ENCODE peak calls at places on chromosome 3, in five cellular contexts. D is GM12878, K is SK-N-SH, L is K562, U is HepG2. J is an unnamed sample. For H3K27me3, the result is how much of the 10 kb centered on the place peaks cover.

GRCh38 chr3:50237133-50237651 is 1.2 kb downstream of the GNAI2 start:
- DNase-seq in U (no peak), L (no peak), D (no peak), K (peak), J (peak)

GRCh38 chr3:143597774-143598652 is 250.3 kb downstream of the SLC9A9 start:
- DNase-seq in D (no peak), L (no peak), K (no peak), U (no peak), J (no peak)

GRCh38 chr3:41808152-41808551 is 153.8 kb downstream of the ULK4 start:
- DNase-seq in L (no peak), D (no peak), U (no peak), K (no peak), J (no peak)

GRCh38 chr3:31544634-31545033 is 11.9 kb downstream of the STT3B start:
- DNase-seq in D (no peak), U (peak), K (no peak), L (no peak), J (no peak)

GRCh38 chr3:48592519-48593087 is 2.5 kb downstream of the COL7A1 start:
- DNase-seq in U (no peak), L (no peak), D (no peak), K (no peak), J (no peak)

GRCh38 chr3:33612641-33613040 is 105.4 kb downstream of the CLASP2 start:
- DNase-seq in U (peak), L (no peak), K (no peak), D (no peak), J (no peak)

GRCh38 chr3:10294030-10294591 is 1.4 kb upstream of the GHRL start:
- DNase-seq in D (no peak), U (no peak), L (no peak), K (no peak), J (peak)

GRCh38 chr3:37862219-37862711 is 585 bp downstream of the CTDSPL start:
- DNase-seq in K (peak), U (no peak), L (peak), D (no peak), J (no peak)

GRCh38 chr3:15858547-15859506 is 61.0 kb upstream of the ANKRD28 start:
- DNase-seq in K (peak), D (peak), U (peak), L (peak), J (peak)

GRCh38 chr3:31980530-31981205 is 394 bp downstream of the OSBPL10 start:
- DNase-seq in K (peak), L (no peak), U (peak), D (no peak), J (peak)

GRCh38 chr3:94525039-94525438 is 462.2 kb downstream of the NSUN3 start:
- DNase-seq in U (peak), L (no peak), K (no peak), D (no peak), J (no peak)

GRCh38 chr3:65107174-65107573 is 419.4 kb upstream of the ADAMTS9 start:
- DNase-seq in K (no peak), U (no peak), D (no peak), L (no peak), J (no peak)

GRCh38 chr3:122519693-122520092 is 5.0 kb upstream of the KPNA1 start:
- DNase-seq in L (no peak), D (no peak), K (no peak), U (no peak), J (no peak)

GRCh38 chr3:32045091-32045964 is 61.1 kb upstream of the GPD1L start:
- DNase-seq in L (peak), D (no peak), K (peak), U (peak), J (no peak)

GRCh38 chr3:126460386-126460785 is 15.3 kb downstream of the ZXDC start:
- DNase-seq in K (no peak), L (no peak), U (no peak), D (no peak), J (no peak)

GRCh38 chr3:188432826-188433525 is 279.0 kb downstream of the LPP start:
- DNase-seq in L (no peak), D (no peak), K (no peak), U (no peak), J (peak)

DNA sequence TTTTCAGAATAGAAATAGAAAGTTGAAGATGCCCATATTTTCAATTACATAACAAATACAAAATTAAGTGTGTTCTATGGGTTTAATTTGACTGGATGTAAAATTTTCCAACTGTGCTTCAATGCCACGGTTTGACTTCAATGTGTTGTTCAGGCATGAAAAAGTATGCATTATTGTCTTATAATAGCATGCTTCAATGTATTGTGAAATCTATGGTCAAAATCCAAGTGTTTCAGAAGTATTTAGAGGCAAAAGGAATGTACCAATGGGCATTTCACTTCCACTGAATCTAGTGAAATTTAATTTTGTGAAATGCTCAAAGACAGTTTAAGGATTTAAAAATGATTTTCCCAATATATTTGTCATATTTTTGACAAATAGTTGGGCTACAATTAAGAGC is 16.0 kb downstream of the NEK10 start:
- DNase-seq in D (no peak), U (no peak), K (no peak), L (no peak), J (no peak)
- H3K27me3 ChIP-seq in D (under half), U (under half), K (under half), L (under half), J (under half)

GRCh38 chr3:104598848-104599501 is 767.7 kb upstream of the ALCAM start:
- DNase-seq in D (no peak), L (no peak), U (no peak), K (no peak), J (no peak)
- TF ChIP-seq REST in D (no peak), L (no peak), U (no peak), K (no peak), J (no peak)

GRCh38 chr3:196399485-196399945 is 32.7 kb downstream of the UBXN7 start:
- DNase-seq in U (peak), D (no peak), L (no peak), K (no peak), J (no peak)
- TF ChIP-seq GABPA in U (no peak), D (no peak), L (no peak), K (no peak), J (no peak)

GRCh38 chr3:59675495-59675894 is 625.7 kb upstream of the CFAP20DC start:
- DNase-seq in K (no peak), D (no peak), L (no peak), U (no peak), J (no peak)

GRCh38 chr3:59680916-59681315 is 631.1 kb upstream of the CFAP20DC start:
- DNase-seq in U (no peak), L (no peak), D (no peak), K (no peak), J (no peak)

GRCh38 chr3:59678042-59678707 is 628.4 kb upstream of the CFAP20DC start:
- DNase-seq in L (no peak), K (no peak), U (no peak), D (no peak), J (no peak)
- H3K27me3 ChIP-seq in L (under half), K (under half), U (under half), D (under half), J (under half)

DNA sequence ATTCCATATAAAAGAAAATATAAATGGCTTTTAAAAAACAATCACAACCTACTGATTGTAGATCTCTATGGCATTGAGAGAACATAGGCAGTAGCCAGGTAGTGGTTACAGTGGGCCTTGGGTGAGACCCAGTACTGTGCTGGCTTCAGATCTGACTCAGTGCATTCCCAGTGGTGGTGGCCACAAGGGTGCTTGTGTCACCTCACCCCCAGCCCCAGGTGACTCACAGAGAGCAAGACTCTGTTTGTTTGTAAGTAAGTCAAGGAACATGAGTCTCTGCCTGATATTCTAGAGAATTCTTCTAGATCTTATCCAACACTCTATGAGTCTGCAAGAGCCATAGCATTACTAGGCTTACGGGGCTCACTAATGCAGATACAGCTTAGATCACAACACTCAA is 118.8 kb upstream of the AZI2 start:
- DNase-seq in U (no peak), K (no peak), L (no peak), D (no peak), J (no peak)
- TF ChIP-seq REST in U (no peak), K (no peak), L (no peak), D (no peak), J (no peak)

GRCh38 chr3:52052831-52053306 is 3.5 kb downstream of the DUSP7 start:
- DNase-seq in K (peak), D (peak), L (peak), U (peak), J (peak)
- TF ChIP-seq GABPA in K (peak), D (no peak), L (peak), U (peak), J (peak)

GRCh38 chr3:182686033-182686886 is 107.0 kb upstream of the ATP11B start:
- DNase-seq in K (no peak), L (no peak), D (no peak), U (no peak), J (no peak)
- H3K27me3 ChIP-seq in K (under half), L (under half), D (under half), U (under half), J (under half)

GRCh38 chr3:186589115-186589514 is 18.6 kb downstream of the DNAJB11 start:
- DNase-seq in K (no peak), L (peak), U (peak), D (no peak), J (peak)
- TF ChIP-seq REST in K (no peak), L (no peak), U (no peak), D (no peak), J (no peak)

DNA sequence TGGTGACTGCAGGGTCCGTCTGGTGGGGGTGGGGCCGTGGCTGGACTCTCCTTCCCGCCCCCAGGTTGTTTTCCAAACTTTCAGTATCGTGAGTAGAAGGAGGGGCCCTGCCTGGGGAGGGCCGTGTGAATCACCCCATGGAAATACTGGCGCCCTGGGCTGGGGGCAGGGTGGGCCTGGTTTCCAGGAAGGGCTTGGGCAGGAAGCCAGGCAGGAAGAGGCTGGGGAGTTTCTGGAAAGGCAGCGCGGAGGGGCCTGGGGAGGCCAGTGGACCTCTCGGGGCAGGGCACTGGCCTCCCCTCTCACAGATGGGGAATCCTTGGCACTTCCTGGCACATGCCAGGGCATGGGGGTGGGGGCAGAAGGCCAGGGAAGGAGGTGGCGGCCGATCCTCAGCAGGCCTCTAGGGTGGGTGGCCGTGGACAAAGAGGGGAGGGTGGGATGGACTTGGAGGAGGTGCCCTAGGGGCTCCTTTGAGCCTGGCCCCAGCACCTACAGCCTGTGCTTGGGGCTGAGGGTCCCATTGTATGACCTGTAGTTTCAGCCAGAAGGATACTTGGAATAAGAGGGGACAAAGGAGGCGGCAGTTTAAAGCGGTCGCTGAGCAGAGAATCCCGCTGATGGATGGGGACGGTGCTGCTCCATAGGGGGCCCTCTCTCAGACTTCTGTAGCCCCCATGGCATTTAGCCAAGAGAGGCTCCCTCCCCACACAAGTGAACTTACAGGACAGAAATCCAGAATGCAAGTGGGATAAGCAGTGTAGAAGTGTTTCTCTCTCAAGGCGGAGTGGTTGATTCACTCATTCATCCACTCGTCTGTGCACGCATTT is 56.5 kb upstream of the GATA2 start:
- DNase-seq in U (peak), K (peak), L (peak), D (no peak), J (no peak)
- TF ChIP-seq GABPA in U (no peak), K (no peak), L (no peak), D (no peak), J (no peak)